ENCODE peak calls at places on chromosome 7, in nine cellular contexts. T is uterus, A is fibroblast of mammary gland, Z is body of pancreas, V is left lung, B is SK-N-SH, L is astrocyte of the cerebellum, R is Peyer's patch, O is psoas muscle. F is an unnamed sample.

GRCh38 chr7:121797283-121798037 is 75.5 kb upstream of the PTPRZ1 start:
- DNase-seq in T (no peak), A (peak), Z (no peak), V (no peak), B (no peak), L (peak), R (no peak), O (no peak), F (no peak)

GRCh38 chr7:108809356-108809755 is 239.7 kb downstream of the DNAJB9 start:
- DNase-seq in T (no peak), A (no peak), Z (no peak), V (no peak), B (no peak), L (no peak), R (no peak), O (no peak), F (no peak)

GRCh38 chr7:148856035-148856881 is 27.8 kb downstream of the EZH2 start:
- DNase-seq in T (peak), A (peak), Z (peak), V (no peak), B (peak), L (no peak), R (no peak), O (no peak), F (no peak)

GRCh38 chr7:113799896-113800295 is 118.9 kb downstream of the PPP1R3A start:
- DNase-seq in T (no peak), A (no peak), Z (peak), V (no peak), B (no peak), L (no peak), R (no peak), O (no peak), F (no peak)

GRCh38 chr7:47285860-47286491 is 295.9 kb downstream of the TNS3 start:
- DNase-seq in T (no peak), A (peak), Z (no peak), V (no peak), B (peak), L (peak), R (no peak), O (no peak), F (no peak)

GRCh38 chr7:132964886-132965285 is 117.0 kb downstream of the CHCHD3 start:
- DNase-seq in T (no peak), A (no peak), Z (no peak), V (no peak), B (no peak), L (no peak), R (no peak), O (no peak), F (no peak)

GRCh38 chr7:153034791-153035190 is 275.2 kb downstream of the ACTR3B start:
- DNase-seq in T (no peak), A (no peak), Z (no peak), V (no peak), B (no peak), L (no peak), R (no peak), O (no peak), F (no peak)

GRCh38 chr7:71594746-71595145 is 462.8 kb downstream of the GALNT17 start:
- DNase-seq in T (no peak), A (no peak), Z (no peak), V (no peak), B (no peak), L (no peak), R (no peak), O (no peak), F (no peak)

GRCh38 chr7:76048668-76048988 is 722 bp downstream of the MDH2 start:
- DNase-seq in T (no peak), A (no peak), Z (peak), V (peak), B (peak), L (no peak), R (no peak), O (peak), F (no peak)

GRCh38 chr7:16345979-16346958 is 75.1 kb downstream of the CRPPA start:
- DNase-seq in T (no peak), A (peak), Z (no peak), V (no peak), B (no peak), L (peak), R (no peak), O (no peak), F (no peak)

GRCh38 chr7:38451840-38452239 is 178.4 kb upstream of the TARP start:
- DNase-seq in T (no peak), A (peak), Z (no peak), V (no peak), B (peak), L (peak), R (no peak), O (no peak), F (no peak)

GRCh38 chr7:31098606-31099360 is 46.7 kb downstream of the ADCYAP1R1 start:
- DNase-seq in T (peak), A (no peak), Z (no peak), V (no peak), B (no peak), L (no peak), R (peak), O (no peak), F (no peak)

GRCh38 chr7:12549106-12549505 is 21.4 kb upstream of the SCIN start:
- DNase-seq in T (no peak), A (peak), Z (no peak), V (no peak), B (no peak), L (peak), R (no peak), O (no peak), F (no peak)

GRCh38 chr7:40057292-40057691 is 77.1 kb downstream of the MPLKIP start:
- DNase-seq in T (no peak), A (peak), Z (peak), V (peak), B (no peak), L (no peak), R (no peak), O (no peak), F (no peak)

GRCh38 chr7:22269963-22270362 is 87.0 kb downstream of the RAPGEF5 start:
- DNase-seq in T (no peak), A (no peak), Z (peak), V (no peak), B (no peak), L (no peak), R (peak), O (no peak), F (no peak)

GRCh38 chr7:54705436-54705835 is 53.6 kb downstream of the SEC61G start:
- DNase-seq in T (no peak), A (peak), Z (no peak), V (no peak), B (no peak), L (peak), R (no peak), O (no peak), F (no peak)

GRCh38 chr7:107538001-107538400 is 25.7 kb downstream of the COG5 start:
- DNase-seq in T (no peak), A (no peak), Z (peak), V (no peak), B (no peak), L (no peak), R (no peak), O (no peak), F (no peak)

GRCh38 chr7:155961241-155962190 is 149.3 kb upstream of the SHH start:
- DNase-seq in T (no peak), A (peak), Z (peak), V (peak), B (no peak), L (peak), R (peak), O (no peak), F (no peak)

GRCh38 chr7:68063171-68063570 is 1066.5 kb downstream of the TYW1 start:
- DNase-seq in T (no peak), A (no peak), Z (no peak), V (no peak), B (peak), L (no peak), R (no peak), O (no peak), F (no peak)
- TF ChIP-seq CTCF in T (no peak), A (peak), Z (peak), V (peak), B (peak), L (peak), R (no peak), O (no peak), F (no peak)

GRCh38 chr7:14001139-14001538 is 11.7 kb upstream of the ETV1 start:
- DNase-seq in T (no peak), A (no peak), Z (no peak), V (no peak), B (no peak), L (no peak), R (no peak), O (no peak), F (no peak)

GRCh38 chr7:14000247-14000646 is 10.8 kb upstream of the ETV1 start:
- DNase-seq in T (no peak), A (peak), Z (no peak), V (no peak), B (no peak), L (no peak), R (no peak), O (no peak), F (no peak)

GRCh38 chr7:13998866-13999265 is 9.4 kb upstream of the ETV1 start:
- DNase-seq in T (no peak), A (peak), Z (no peak), V (no peak), B (no peak), L (no peak), R (no peak), O (no peak), F (no peak)
- H3K4me3 ChIP-seq in T (no peak), A (no peak), Z (no peak), V (no peak), B (no peak), L (no peak), R (no peak), O (no peak), F (no peak)

GRCh38 chr7:55951637-55952351 is at the start of gene MRPS17:
- DNase-seq in T (peak), A (peak), Z (peak), V (peak), B (peak), L (peak), R (peak), O (peak), F (peak)
- TF ChIP-seq CTCF in T (no peak), A (no peak), Z (peak), V (no peak), B (no peak), L (no peak), R (no peak), O (no peak), F (no peak)

GRCh38 chr7:28729276-28729675 is 228.9 kb downstream of the TRIL start:
- DNase-seq in T (no peak), A (no peak), Z (peak), V (no peak), B (no peak), L (no peak), R (no peak), O (no peak), F (no peak)

GRCh38 chr7:28731092-28731491 is 227.0 kb downstream of the TRIL start:
- DNase-seq in T (no peak), A (no peak), Z (no peak), V (no peak), B (no peak), L (no peak), R (no peak), O (no peak), F (no peak)

GRCh38 chr7:28729685-28730084 is 228.4 kb downstream of the TRIL start:
- DNase-seq in T (no peak), A (peak), Z (no peak), V (no peak), B (no peak), L (no peak), R (no peak), O (no peak), F (no peak)

GRCh38 chr7:28733035-28733434 is 225.1 kb downstream of the TRIL start:
- DNase-seq in T (no peak), A (no peak), Z (no peak), V (no peak), B (no peak), L (no peak), R (no peak), O (no peak), F (no peak)

DNA sequence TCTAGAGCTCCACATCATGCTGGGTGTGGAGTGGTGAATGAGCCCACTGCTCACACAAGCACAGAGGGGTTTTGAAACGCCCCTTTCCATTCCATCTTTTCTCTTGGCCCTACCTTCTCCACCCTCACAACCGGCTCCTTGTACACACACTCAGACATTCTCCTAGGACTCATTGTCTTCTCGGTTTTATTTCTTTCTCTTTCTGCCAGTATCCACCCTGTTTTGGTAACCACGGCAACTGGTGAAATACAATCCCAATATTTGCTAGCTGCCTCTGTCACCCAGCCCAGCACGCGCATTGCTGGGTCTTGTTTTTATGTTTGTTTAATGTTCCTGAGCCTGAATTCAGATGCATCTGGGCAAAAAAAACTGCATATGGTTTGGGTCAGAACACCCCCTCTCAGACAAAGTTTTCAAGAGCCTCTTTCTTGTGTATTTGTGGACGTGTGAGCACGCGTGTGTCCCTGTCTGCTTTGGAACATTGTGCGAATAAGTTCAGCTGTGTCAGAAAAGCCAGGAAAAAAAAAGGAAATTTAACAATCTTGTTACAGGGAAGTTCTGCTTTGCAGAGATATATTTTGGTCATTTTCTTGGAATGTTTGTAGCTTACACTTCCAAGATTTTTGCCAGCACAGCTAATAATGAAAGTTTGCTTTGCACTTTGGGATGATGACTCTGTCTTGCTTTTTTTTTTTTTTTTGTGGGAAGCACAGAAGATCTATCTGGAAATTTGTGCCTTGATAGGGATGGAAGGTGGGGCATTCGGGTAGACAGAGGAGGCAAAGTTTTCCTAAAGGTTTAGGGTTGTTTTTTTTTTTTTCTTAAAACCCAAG is 225.9 kb downstream of the TRIL start:
- DNase-seq in T (no peak), A (peak), Z (peak), V (no peak), B (no peak), L (peak), R (no peak), O (no peak), F (no peak)
- H3K4me3 ChIP-seq in T (no peak), A (peak), Z (no peak), V (no peak), B (no peak), L (no peak), R (no peak), O (peak), F (no peak)

DNA sequence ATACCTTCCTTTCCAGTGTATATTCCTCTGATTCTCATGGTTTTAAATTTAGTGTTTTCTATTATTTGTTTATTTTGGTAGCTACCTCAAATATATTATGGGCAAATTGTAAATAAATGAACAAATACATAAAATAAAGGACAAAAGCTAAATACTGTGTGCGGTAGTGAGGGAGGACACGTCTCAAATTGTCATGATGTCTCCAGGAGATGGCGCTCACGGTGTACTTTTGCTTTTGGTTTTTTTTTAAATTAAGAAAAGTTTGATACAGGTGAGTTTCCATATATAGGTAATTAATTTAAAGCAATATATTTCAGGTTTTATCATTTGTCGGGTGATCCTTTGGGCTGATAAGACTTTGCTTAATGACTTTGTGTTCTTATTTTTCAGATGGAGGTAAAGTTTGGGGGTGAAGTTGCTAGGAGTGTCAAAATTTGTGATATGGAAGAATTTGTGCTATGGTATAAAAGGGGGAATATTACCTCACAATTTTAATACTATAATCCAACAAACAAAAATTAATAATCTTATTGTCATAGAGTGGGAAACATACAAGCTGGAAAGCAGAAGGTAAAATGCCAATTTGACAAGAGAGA is 68.4 kb upstream of the TMEM229A start:
- DNase-seq in T (no peak), A (peak), Z (peak), V (no peak), B (peak), L (no peak), R (no peak), O (no peak), F (no peak)
- TF ChIP-seq CTCF in T (no peak), A (peak), Z (peak), V (peak), B (peak), L (peak), R (peak), O (peak), F (peak)

GRCh38 chr7:64465551-64465950 is 97.3 kb downstream of the ZNF680 start:
- DNase-seq in T (no peak), A (no peak), Z (no peak), V (no peak), B (no peak), L (no peak), R (no peak), O (no peak), F (no peak)

GRCh38 chr7:64469673-64470072 is 93.2 kb downstream of the ZNF680 start:
- DNase-seq in T (no peak), A (no peak), Z (no peak), V (no peak), B (no peak), L (no peak), R (no peak), O (no peak), F (no peak)

GRCh38 chr7:64463636-64464375 is 99.1 kb downstream of the ZNF680 start:
- DNase-seq in T (peak), A (peak), Z (peak), V (peak), B (peak), L (no peak), R (no peak), O (peak), F (no peak)
- H3K4me3 ChIP-seq in T (peak), A (peak), Z (no peak), V (peak), B (peak), L (peak), R (peak), O (peak), F (no peak)

GRCh38 chr7:82164410-82164809 is 279.2 kb downstream of the CACNA2D1 start:
- DNase-seq in T (no peak), A (no peak), Z (no peak), V (no peak), B (no peak), L (no peak), R (no peak), O (no peak), F (no peak)

GRCh38 chr7:82166666-82167065 is 276.9 kb downstream of the CACNA2D1 start:
- DNase-seq in T (no peak), A (no peak), Z (no peak), V (no peak), B (no peak), L (no peak), R (no peak), O (no peak), F (no peak)

GRCh38 chr7:82167568-82168314 is 275.8 kb downstream of the CACNA2D1 start:
- DNase-seq in T (no peak), A (no peak), Z (no peak), V (no peak), B (no peak), L (no peak), R (no peak), O (no peak), F (no peak)

GRCh38 chr7:82163586-82163985 is 280.0 kb downstream of the CACNA2D1 start:
- DNase-seq in T (no peak), A (no peak), Z (no peak), V (no peak), B (no peak), L (no peak), R (no peak), O (no peak), F (no peak)

DNA sequence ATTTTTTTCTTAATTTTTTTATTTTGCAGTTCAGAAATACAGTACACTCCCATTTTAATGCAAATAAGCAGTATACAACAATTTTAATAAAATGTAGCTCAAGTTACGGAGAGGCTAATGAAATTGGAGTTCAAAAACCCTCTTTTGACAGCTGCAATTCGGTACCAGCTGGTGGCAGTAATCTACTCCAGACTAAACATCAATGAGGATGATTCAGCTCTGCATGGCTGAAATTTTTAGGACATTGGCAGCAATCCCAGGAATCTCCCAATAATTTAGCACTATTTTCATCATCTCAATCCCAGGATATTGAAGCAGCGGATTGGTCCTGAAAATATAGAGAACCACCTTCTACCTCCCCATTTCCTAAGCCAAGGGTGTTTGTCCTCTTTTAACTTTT is 278.8 kb downstream of the CACNA2D1 start:
- DNase-seq in T (no peak), A (peak), Z (no peak), V (no peak), B (peak), L (peak), R (no peak), O (no peak), F (no peak)
- TF ChIP-seq CTCF in T (no peak), A (peak), Z (no peak), V (no peak), B (peak), L (peak), R (no peak), O (peak), F (no peak)

F was measured in GM12864.